ENCODE peak calls at places on chromosomes 1 and 21, in seven cellular contexts. One of them, this sample, is unnamed.

GRCh38 chr21:33931799-33932390 is 16.3 kb upstream of the ATP5PO start:
- DNase-seq in Panc1: no peak
- DNase-seq in K562: no peak
- DNase-seq in H1: no peak
- DNase-seq in SK-N-SH: no peak
- DNase-seq in HepG2: no peak
- DNase-seq in GM12878: no peak
- DNase-seq in this sample: no peak

GRCh38 chr1:13535227-13535626 is 21.4 kb upstream of the LRRC38 start:
- DNase-seq in Panc1: no peak
- DNase-seq in K562: no peak
- DNase-seq in H1: no peak
- DNase-seq in SK-N-SH: no peak
- DNase-seq in HepG2: no peak
- DNase-seq in GM12878: no peak
- DNase-seq in this sample: no peak

GRCh38 chr1:226787071-226787470 is 48.0 kb upstream of the ITPKB start:
- DNase-seq in Panc1: no peak
- DNase-seq in K562: no peak
- DNase-seq in H1: no peak
- DNase-seq in SK-N-SH: no peak
- DNase-seq in HepG2: no peak
- DNase-seq in GM12878: no peak
- DNase-seq in this sample: no peak

GRCh38 chr1:41417746-41418145 is 56.5 kb downstream of the FOXO6 start:
- DNase-seq in Panc1: no peak
- DNase-seq in K562: no peak
- DNase-seq in H1: no peak
- DNase-seq in SK-N-SH: no peak
- DNase-seq in HepG2: no peak
- DNase-seq in GM12878: no peak
- DNase-seq in this sample: no peak

GRCh38 chr1:117146570-117147340 is 25.2 kb upstream of the TRIM45 start:
- DNase-seq in Panc1: no peak
- DNase-seq in K562: no peak
- DNase-seq in H1: no peak
- DNase-seq in SK-N-SH: no peak
- DNase-seq in HepG2: no peak
- DNase-seq in GM12878: no peak
- DNase-seq in this sample: peak

GRCh38 chr1:99766378-99766800 is at the start of gene FRRS1:
- DNase-seq in Panc1: peak
- DNase-seq in K562: peak
- DNase-seq in H1: no peak
- DNase-seq in SK-N-SH: peak
- DNase-seq in HepG2: peak
- DNase-seq in GM12878: peak
- DNase-seq in this sample: peak

GRCh38 chr1:240946926-240947325 is 335.0 kb upstream of the GREM2 start:
- DNase-seq in Panc1: no peak
- DNase-seq in K562: peak
- DNase-seq in H1: no peak
- DNase-seq in SK-N-SH: peak
- DNase-seq in HepG2: peak
- DNase-seq in GM12878: no peak
- DNase-seq in this sample: no peak

GRCh38 chr1:109547412-109548320 is 749 bp upstream of the GNAI3 start:
- DNase-seq in Panc1: peak
- DNase-seq in K562: no peak
- DNase-seq in H1: no peak
- DNase-seq in SK-N-SH: no peak
- DNase-seq in HepG2: no peak
- DNase-seq in GM12878: no peak
- DNase-seq in this sample: no peak

GRCh38 chr1:203621559-203622130 is 5.0 kb upstream of the ATP2B4 start:
- DNase-seq in Panc1: no peak
- DNase-seq in K562: no peak
- DNase-seq in H1: no peak
- DNase-seq in SK-N-SH: no peak
- DNase-seq in HepG2: no peak
- DNase-seq in GM12878: no peak
- DNase-seq in this sample: no peak

GRCh38 chr1:178341218-178341956 is 155.4 kb downstream of the CLEC20A start:
- DNase-seq in Panc1: no peak
- DNase-seq in K562: no peak
- DNase-seq in H1: peak
- DNase-seq in SK-N-SH: peak
- DNase-seq in HepG2: no peak
- DNase-seq in GM12878: no peak
- DNase-seq in this sample: peak

GRCh38 chr1:39927538-39927937 is 25.8 kb upstream of the MYCL start:
- DNase-seq in Panc1: no peak
- DNase-seq in K562: no peak
- DNase-seq in H1: no peak
- DNase-seq in SK-N-SH: no peak
- DNase-seq in HepG2: no peak
- DNase-seq in GM12878: no peak
- DNase-seq in this sample: no peak

GRCh38 chr1:13807213-13807612 is 107.2 kb downstream of the PRDM2 start:
- DNase-seq in Panc1: no peak
- DNase-seq in K562: peak
- DNase-seq in H1: peak
- DNase-seq in SK-N-SH: peak
- DNase-seq in HepG2: peak
- DNase-seq in GM12878: no peak
- DNase-seq in this sample: peak

GRCh38 chr1:89966666-89967065 is 28.2 kb upstream of the ZNF326 start:
- DNase-seq in Panc1: no peak
- DNase-seq in K562: no peak
- DNase-seq in H1: no peak
- DNase-seq in SK-N-SH: no peak
- DNase-seq in HepG2: no peak
- DNase-seq in GM12878: no peak
- DNase-seq in this sample: no peak

GRCh38 chr1:170562644-170563338 is 30.8 kb downstream of the GORAB start:
- DNase-seq in Panc1: no peak
- DNase-seq in K562: peak
- DNase-seq in H1: no peak
- DNase-seq in SK-N-SH: peak
- DNase-seq in HepG2: peak
- DNase-seq in GM12878: peak
- DNase-seq in this sample: peak

GRCh38 chr1:28190996-28191645 is 14.6 kb upstream of the PTAFR start:
- DNase-seq in Panc1: no peak
- DNase-seq in K562: no peak
- DNase-seq in H1: no peak
- DNase-seq in SK-N-SH: no peak
- DNase-seq in HepG2: no peak
- DNase-seq in GM12878: no peak
- DNase-seq in this sample: no peak

GRCh38 chr1:117809764-117810163 is 119.7 kb downstream of the GDAP2 start:
- DNase-seq in Panc1: no peak
- DNase-seq in K562: no peak
- DNase-seq in H1: no peak
- DNase-seq in SK-N-SH: no peak
- DNase-seq in HepG2: no peak
- DNase-seq in GM12878: no peak
- DNase-seq in this sample: no peak

GRCh38 chr1:193558491-193559028 is 372.1 kb upstream of the B3GALT2 start:
- DNase-seq in Panc1: no peak
- DNase-seq in K562: no peak
- DNase-seq in H1: no peak
- DNase-seq in SK-N-SH: no peak
- DNase-seq in HepG2: no peak
- DNase-seq in GM12878: no peak
- DNase-seq in this sample: peak

GRCh38 chr1:110460253-110461220 is 9.6 kb downstream of the PROK1 start:
- DNase-seq in Panc1: peak
- DNase-seq in K562: peak
- DNase-seq in H1: peak
- DNase-seq in SK-N-SH: peak
- DNase-seq in HepG2: peak
- DNase-seq in GM12878: peak
- DNase-seq in this sample: peak

GRCh38 chr1:29743264-29743663 is 506.9 kb downstream of the PTPRU start:
- DNase-seq in Panc1: no peak
- DNase-seq in K562: no peak
- DNase-seq in H1: no peak
- DNase-seq in SK-N-SH: no peak
- DNase-seq in HepG2: no peak
- DNase-seq in GM12878: no peak
- DNase-seq in this sample: no peak

DNA sequence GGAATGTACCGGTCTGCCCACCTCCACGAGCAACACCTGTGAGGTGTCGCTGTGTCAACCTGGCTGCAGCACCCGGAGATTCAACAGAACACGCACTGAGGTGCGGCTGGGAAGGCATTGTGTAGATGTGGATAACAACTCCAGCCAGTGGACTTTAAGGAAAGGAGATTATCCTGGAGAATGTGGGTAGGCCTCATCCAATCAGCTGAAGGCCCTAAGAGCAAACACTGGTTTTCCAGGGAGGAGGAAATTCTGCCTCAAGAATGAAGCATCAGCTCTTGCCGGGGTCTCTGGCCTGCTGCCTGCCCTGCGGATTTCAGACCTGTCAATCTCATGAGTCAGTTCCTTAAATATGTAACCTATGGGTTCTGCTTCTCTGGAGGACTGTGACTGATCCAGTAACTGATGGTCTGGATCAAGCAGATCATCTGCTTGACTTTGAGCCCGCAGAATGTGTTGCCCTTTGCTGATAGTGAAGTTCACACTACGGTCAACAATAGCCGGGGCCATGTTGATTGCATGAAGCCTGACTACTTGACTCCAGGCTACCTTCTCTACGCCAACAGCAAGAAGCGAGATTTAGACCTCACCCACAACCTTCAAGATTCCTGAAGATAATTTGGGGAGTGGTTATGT is 15.9 kb upstream of the PRDM15 start:
- DNase-seq in Panc1: no peak
- DNase-seq in K562: peak
- DNase-seq in H1: no peak
- DNase-seq in SK-N-SH: no peak
- DNase-seq in HepG2: no peak
- DNase-seq in GM12878: no peak
- DNase-seq in this sample: no peak
- H3K4me3 ChIP-seq in Panc1: no peak
- H3K4me3 ChIP-seq in K562: no peak
- H3K4me3 ChIP-seq in H1: no peak
- H3K4me3 ChIP-seq in SK-N-SH: no peak
- H3K4me3 ChIP-seq in HepG2: no peak
- H3K4me3 ChIP-seq in GM12878: no peak
- H3K4me3 ChIP-seq in this sample: no peak

DNA sequence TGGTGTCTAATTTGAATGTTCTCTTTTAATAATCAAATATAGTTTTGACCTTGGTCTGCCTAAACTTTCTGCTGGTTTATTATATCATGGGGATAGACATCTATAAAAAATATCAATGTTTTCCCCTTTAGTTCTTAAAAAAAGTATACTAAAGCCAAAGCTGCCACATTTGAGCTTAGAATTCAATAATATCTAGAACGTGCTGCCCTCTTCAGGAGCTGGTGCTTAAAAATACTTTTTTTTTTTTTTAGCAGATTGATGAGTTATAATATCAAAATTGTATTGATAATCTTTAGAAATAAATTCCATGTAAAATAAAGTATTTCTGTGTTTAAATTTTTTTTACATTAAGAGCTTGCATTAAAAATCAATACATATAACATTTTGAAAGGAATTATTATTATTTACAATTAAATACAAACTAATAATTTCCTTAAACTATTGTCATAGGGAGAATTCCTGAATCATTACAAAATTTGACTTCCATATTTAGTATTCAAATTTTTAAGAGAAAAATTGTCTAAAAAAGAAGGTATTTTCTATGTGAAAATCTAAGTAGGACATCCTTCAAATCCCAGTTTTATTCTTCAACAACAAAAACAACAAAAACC is 40.1 kb upstream of the ADGRL2 start:
- DNase-seq in Panc1: no peak
- DNase-seq in K562: no peak
- DNase-seq in H1: no peak
- DNase-seq in SK-N-SH: peak
- DNase-seq in HepG2: no peak
- DNase-seq in GM12878: no peak
- DNase-seq in this sample: no peak
- H3K27ac ChIP-seq in Panc1: no peak
- H3K27ac ChIP-seq in K562: no peak
- H3K27ac ChIP-seq in H1: no peak
- H3K27ac ChIP-seq in SK-N-SH: no peak
- H3K27ac ChIP-seq in HepG2: no peak
- H3K27ac ChIP-seq in GM12878: no peak
- H3K27ac ChIP-seq in this sample: no peak

GRCh38 chr21:31455506-31455905 is 111.4 kb upstream of the TIAM1 start:
- DNase-seq in Panc1: no peak
- DNase-seq in K562: no peak
- DNase-seq in H1: no peak
- DNase-seq in SK-N-SH: no peak
- DNase-seq in HepG2: no peak
- DNase-seq in GM12878: no peak
- DNase-seq in this sample: no peak

GRCh38 chr21:31460985-31461384 is 116.9 kb upstream of the TIAM1 start:
- DNase-seq in Panc1: no peak
- DNase-seq in K562: no peak
- DNase-seq in H1: no peak
- DNase-seq in SK-N-SH: no peak
- DNase-seq in HepG2: no peak
- DNase-seq in GM12878: no peak
- DNase-seq in this sample: no peak

GRCh38 chr21:31456201-31456600 is 112.1 kb upstream of the TIAM1 start:
- DNase-seq in Panc1: no peak
- DNase-seq in K562: no peak
- DNase-seq in H1: no peak
- DNase-seq in SK-N-SH: no peak
- DNase-seq in HepG2: no peak
- DNase-seq in GM12878: no peak
- DNase-seq in this sample: no peak

GRCh38 chr21:31459457-31459856 is 115.4 kb upstream of the TIAM1 start:
- DNase-seq in Panc1: no peak
- DNase-seq in K562: peak
- DNase-seq in H1: no peak
- DNase-seq in SK-N-SH: peak
- DNase-seq in HepG2: no peak
- DNase-seq in GM12878: no peak
- DNase-seq in this sample: peak

DNA sequence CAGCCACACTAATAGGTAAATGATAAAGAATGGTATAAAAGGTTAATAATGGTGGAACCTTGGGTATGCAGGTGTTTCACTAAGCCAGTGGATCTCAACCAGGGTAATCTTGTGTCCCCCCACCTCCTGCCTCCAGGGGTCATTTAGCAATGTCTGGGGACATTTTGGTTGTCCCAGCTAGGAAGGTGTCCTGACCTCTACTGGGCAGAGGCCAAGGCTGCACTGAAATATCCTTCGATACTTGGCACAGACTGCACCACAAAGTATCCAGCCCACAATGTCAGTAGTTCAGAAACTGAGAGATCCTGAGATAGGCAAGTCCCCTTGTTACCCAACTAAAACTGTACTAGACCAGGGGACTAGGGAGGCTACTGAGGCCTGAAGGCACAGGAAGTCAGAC is 113.6 kb upstream of the TIAM1 start:
- DNase-seq in Panc1: no peak
- DNase-seq in K562: no peak
- DNase-seq in H1: no peak
- DNase-seq in SK-N-SH: peak
- DNase-seq in HepG2: no peak
- DNase-seq in GM12878: no peak
- DNase-seq in this sample: no peak
- TF ChIP-seq SIN3A in Panc1: no peak
- TF ChIP-seq SIN3A in K562: no peak
- TF ChIP-seq SIN3A in H1: no peak
- TF ChIP-seq SIN3A in SK-N-SH: no peak
- TF ChIP-seq SIN3A in HepG2: no peak
- TF ChIP-seq SIN3A in GM12878: no peak
- TF ChIP-seq SIN3A in this sample: no peak

GRCh38 chr1:8873506-8874229 is 4.8 kb downstream of the ENO1 start:
- DNase-seq in Panc1: peak
- DNase-seq in K562: peak
- DNase-seq in H1: peak
- DNase-seq in SK-N-SH: no peak
- DNase-seq in HepG2: no peak
- DNase-seq in GM12878: no peak
- DNase-seq in this sample: peak
- H3K4me3 ChIP-seq in Panc1: peak
- H3K4me3 ChIP-seq in K562: peak
- H3K4me3 ChIP-seq in H1: peak
- H3K4me3 ChIP-seq in SK-N-SH: peak
- H3K4me3 ChIP-seq in HepG2: peak
- H3K4me3 ChIP-seq in GM12878: peak
- H3K4me3 ChIP-seq in this sample: peak